ENCODE peak calls at places on chromosomes 1 and 21, in seven cellular contexts. A is lower leg skin, X is tibial nerve, D is neural progenitor cell, V is Panc1, S is MM.1S, O is cardiac fibroblast. Z is an unnamed sample.
A peak's percentile ranks its signal among the peaks of the same experiment; 100 is the strongest.

GRCh38 chr1:233704125-233704881 is 90.4 kb downstream of the KCNK1 start:
- DNase-seq in V (no peak), O (peak; percentile 17), X (no peak), A (no peak), S (no peak), D (no peak), Z (no peak)

GRCh38 chr1:184755226-184756065 is 788 bp upstream of the EDEM3 start:
- DNase-seq in D (peak; percentile 24), S (peak; percentile 55), A (no peak), X (no peak), O (peak; percentile 38), V (peak; percentile 5), Z (peak; percentile 6)

GRCh38 chr21:42465008-42465878 is 30.8 kb downstream of the RSPH1 start:
- DNase-seq in V (no peak), S (peak; percentile 38), A (peak; percentile 54), X (no peak), O (peak; percentile 21), D (no peak), Z (no peak)

GRCh38 chr1:75712306-75712705 is 12.2 kb upstream of the ACADM start:
- DNase-seq in D (no peak), A (no peak), S (no peak), O (no peak), X (no peak), V (no peak), Z (no peak)

GRCh38 chr1:229427572-229427971 is 6.3 kb downstream of the ACTA1 start:
- DNase-seq in A (no peak), O (no peak), S (no peak), V (no peak), D (no peak), X (no peak), Z (no peak)

GRCh38 chr1:221011145-221011544 is 131.9 kb downstream of the HLX start:
- DNase-seq in S (no peak), A (no peak), O (no peak), V (no peak), X (no peak), D (no peak), Z (no peak)

GRCh38 chr1:77253211-77253610 is 28.6 kb upstream of the AK5 start:
- DNase-seq in A (no peak), X (no peak), V (no peak), D (no peak), O (no peak), S (no peak), Z (no peak)

GRCh38 chr1:15618685-15619525 is 1.6 kb downstream of the DDI2 start:
- DNase-seq in D (no peak), S (no peak), O (peak; percentile 74), X (no peak), V (no peak), A (no peak), Z (no peak)

GRCh38 chr1:87885263-87885662 is 556.6 kb downstream of the LMO4 start:
- DNase-seq in A (no peak), O (no peak), D (no peak), S (no peak), X (no peak), V (no peak), Z (no peak)
- TF ChIP-seq CTCF in A (no peak), O (no peak), D (no peak), S (no peak), X (no peak), V (no peak), Z (no peak)

DNA sequence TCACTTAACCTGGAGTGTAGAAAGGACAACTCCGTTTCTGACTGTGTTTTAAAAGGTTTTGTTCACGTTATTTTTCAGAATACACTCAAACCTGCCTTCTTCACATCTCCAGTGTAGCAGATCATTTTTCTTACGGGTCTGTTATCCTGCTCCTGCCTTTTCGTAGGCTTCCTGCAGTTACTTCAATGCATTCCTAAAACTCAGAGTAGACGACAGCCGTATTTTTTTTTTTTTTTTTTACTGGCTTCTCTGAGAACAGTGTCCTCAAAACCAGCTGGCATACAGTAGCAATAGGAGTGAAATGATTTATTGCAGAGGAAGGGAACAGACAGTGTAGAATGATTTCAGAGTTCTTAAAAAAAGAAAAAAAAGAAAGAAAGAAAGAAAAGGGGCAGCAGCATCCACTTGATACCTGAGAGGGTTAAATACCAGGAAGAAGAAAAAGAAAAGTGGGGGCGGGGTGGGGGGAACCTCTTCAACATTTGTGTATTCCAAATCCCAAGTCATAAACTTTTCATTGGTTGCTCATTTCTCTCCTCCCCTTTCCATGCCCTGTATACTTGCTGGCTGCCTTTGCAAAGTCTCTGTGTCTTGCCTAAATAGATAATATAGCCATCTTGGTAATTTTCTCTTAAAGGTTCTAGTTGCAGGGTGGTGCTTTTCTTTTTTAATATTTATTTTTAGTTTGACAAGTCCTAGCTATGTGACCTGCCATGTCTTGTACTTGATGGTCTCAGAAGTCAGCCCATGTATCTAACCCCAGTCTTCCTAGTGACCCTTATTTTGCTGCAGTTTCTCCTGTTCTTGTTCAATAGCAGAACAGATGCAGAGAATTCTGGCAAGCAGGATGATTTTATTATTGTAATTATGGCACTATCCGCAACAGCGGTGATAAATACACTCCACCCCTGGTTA is 2.8 kb downstream of the TGFB2 start:
- DNase-seq in X (no peak), A (no peak), S (no peak), D (no peak), V (no peak), O (peak; percentile 70), Z (no peak)
- H3K4me3 ChIP-seq in X (peak overlapping the region; percentile 53), A (no peak overlapping the region), S (no peak overlapping the region), D (peak overlapping the region; percentile 72), V (peak overlapping the region; percentile 98), O (peak overlapping the region; percentile 66), Z (peak overlapping the region; percentile 80)

DNA sequence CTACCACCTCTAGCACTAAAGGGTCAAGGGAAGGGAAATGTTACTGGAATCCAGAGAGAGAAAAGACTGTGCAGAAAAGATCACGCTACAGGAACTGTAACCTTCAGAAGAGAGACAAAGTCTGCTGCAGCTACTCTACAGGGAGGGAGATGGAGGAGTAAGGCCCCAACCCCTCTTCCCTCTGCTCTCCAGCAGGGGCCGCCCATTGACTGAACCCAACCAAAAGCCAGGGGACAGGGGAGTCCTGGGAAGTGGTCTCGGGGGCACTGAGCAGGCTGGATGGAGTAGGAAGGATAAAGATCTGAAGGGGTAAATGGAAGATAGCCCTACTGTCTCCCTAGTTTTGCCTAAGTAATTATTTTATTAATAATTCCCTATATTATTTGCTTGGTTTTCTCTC is 72.8 kb upstream of the NR5A2 start:
- DNase-seq in V (no peak), S (no peak), X (no peak), D (peak; percentile 70), O (no peak), A (peak; percentile 52), Z (no peak)
- TF ChIP-seq CTCF in V (peak; percentile 77), S (peak; percentile 62), X (no peak), D (peak; percentile 72), O (peak; percentile 33), A (no peak), Z (peak; percentile 48)

DNA sequence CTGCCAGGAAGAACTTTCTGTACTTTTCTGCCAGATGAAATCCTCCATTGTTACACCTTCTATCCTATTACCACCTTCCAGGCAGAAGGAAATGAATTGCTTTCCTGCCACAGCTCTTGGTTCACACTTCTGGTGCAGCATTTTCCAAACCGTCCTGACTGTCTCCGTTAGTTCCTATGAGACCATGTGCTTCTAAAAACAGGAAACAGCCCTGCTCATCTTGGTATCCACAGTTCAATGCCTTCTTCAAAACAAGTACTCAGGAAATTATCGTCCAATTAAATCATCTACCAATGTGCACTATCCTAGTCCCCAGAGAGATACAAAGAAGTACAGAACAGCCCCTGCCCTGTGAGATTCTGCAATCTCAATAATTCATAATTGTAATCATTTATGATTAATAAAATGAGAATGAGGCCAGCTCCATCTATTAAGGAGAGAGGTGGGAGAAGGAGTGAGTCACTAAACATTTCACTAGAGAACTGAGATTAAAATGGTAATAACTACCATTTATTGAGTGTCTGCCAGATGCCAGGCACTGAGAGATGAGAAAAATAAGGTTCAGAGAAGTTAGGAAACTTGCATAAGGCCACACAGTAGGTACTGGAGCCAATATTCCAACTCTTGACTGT is 11.2 kb downstream of the CLEC20A start:
- DNase-seq in S (no peak), O (no peak), D (no peak), A (no peak), X (no peak), V (no peak), Z (no peak)
- H3K4me3 ChIP-seq in S (no peak overlapping the region), O (no peak overlapping the region), D (no peak overlapping the region), A (no peak overlapping the region), X (no peak overlapping the region), V (no peak overlapping the region), Z (no peak overlapping the region)

GRCh38 chr1:33111965-33112364 is 31.0 kb downstream of the AZIN2 start:
- DNase-seq in V (no peak), X (no peak), O (peak; percentile 63), A (no peak), D (no peak), S (peak; percentile 30), Z (no peak)
- TF ChIP-seq CTCF in V (peak; percentile 67), X (no peak), O (peak; percentile 29), A (no peak), D (peak; percentile 43), S (peak; percentile 51), Z (peak; percentile 43)